ENCODE peak calls at places on chromosomes 12 and 14, in eight cellular contexts. S is HFF-Myc, Z is glutamatergic neuron, E is pancreas, O is colonic mucosa, G is uterus, A is cardiac fibroblast, L is fibroblast of mammary gland. K is an unnamed sample.

GRCh38 chr12:43291516-43291915 is 260.5 kb downstream of the ADAMTS20 start:
- DNase-seq in O (no peak), L (peak; percentile 80), A (peak; percentile 88), Z (no peak), G (no peak), E (no peak), S (no peak), K (no peak)

GRCh38 chr12:87847147-87847546 is 182.1 kb downstream of the C12orf50 start:
- DNase-seq in Z (peak; percentile 15), S (no peak), E (no peak), G (no peak), A (no peak), O (no peak), L (no peak), K (no peak)

GRCh38 chr14:104970231-104971068 is 7.7 kb downstream of the AHNAK2 start:
- DNase-seq in S (peak; percentile 59), L (peak; percentile 96), Z (peak; percentile 62), A (peak; percentile 88), G (peak; percentile 94), O (peak; percentile 61), E (no peak), K (no peak)

GRCh38 chr12:12007001-12007712 is 63.6 kb upstream of the BCL2L14 start:
- DNase-seq in E (no peak), Z (no peak), S (no peak), G (no peak), O (no peak), A (peak; percentile 43), L (peak; percentile 73), K (no peak)

GRCh38 chr14:88233915-88234314 is 89.2 kb downstream of the KCNK10 start:
- DNase-seq in A (peak; percentile 14), O (peak; percentile 38), G (no peak), L (peak; percentile 9), E (no peak), S (peak; percentile 5), Z (no peak), K (no peak)

GRCh38 chr12:46711756-46712155 is 114.0 kb downstream of the SLC38A4 start:
- DNase-seq in O (no peak), Z (no peak), L (peak; percentile 62), G (no peak), S (no peak), A (peak; percentile 28), E (no peak), K (no peak)

GRCh38 chr14:104795781-104796681 is 483 bp upstream of the AKT1 start:
- DNase-seq in E (peak; percentile 63), Z (no peak), A (peak; percentile 33), G (no peak), S (no peak), O (peak; percentile 69), L (no peak), K (peak; percentile 58)

GRCh38 chr14:95426116-95426475 is 90.4 kb downstream of the SYNE3 start:
- DNase-seq in S (no peak), E (no peak), L (no peak), G (no peak), O (no peak), A (no peak), Z (no peak), K (no peak)

GRCh38 chr14:34231626-34232025 is 230.4 kb downstream of the SPTSSA start:
- DNase-seq in G (no peak), S (no peak), O (peak; percentile 60), A (peak; percentile 3), Z (no peak), E (no peak), L (no peak), K (no peak)

GRCh38 chr14:99260652-99261551 is 11.1 kb downstream of the BCL11B start:
- DNase-seq in L (no peak), O (no peak), Z (no peak), S (no peak), A (no peak), G (no peak), E (no peak), K (no peak)

GRCh38 chr12:121673013-121673441 is 3.6 kb upstream of the MORN3 start:
- DNase-seq in E (peak; percentile 83), A (no peak), L (no peak), Z (peak; percentile 39), O (peak; percentile 48), G (no peak), S (no peak), K (no peak)

GRCh38 chr12:2372178-2372577 is 319.4 kb downstream of the CACNA1C start:
- DNase-seq in A (no peak), S (no peak), E (no peak), Z (no peak), L (no peak), O (no peak), G (no peak), K (no peak)

GRCh38 chr12:93569656-93570551 is 2.6 kb upstream of the SOCS2 start:
- DNase-seq in S (no peak), O (peak; percentile 93), L (peak; percentile 87), E (peak; percentile 75), G (peak; percentile 92), Z (peak; percentile 94), A (peak; percentile 90), K (peak; percentile 60)

GRCh38 chr12:93570552-93571359 is 1.7 kb upstream of the SOCS2 start:
- DNase-seq in G (peak; percentile 96), O (peak; percentile 97), A (peak; percentile 95), Z (peak; percentile 91), L (peak; percentile 93), S (peak; percentile 60), E (peak; percentile 91), K (peak; percentile 64)

GRCh38 chr12:93572712-93573551 is 457 bp downstream of the SOCS2 start:
- DNase-seq in O (peak; percentile 53), E (no peak), G (no peak), A (peak; percentile 47), S (no peak), Z (peak; percentile 70), L (no peak), K (peak; percentile 43)

GRCh38 chr12:93571854-93572711 is at the start of gene SOCS2:
- DNase-seq in O (peak; percentile 63), Z (peak; percentile 72), A (peak; percentile 15), G (peak; percentile 65), S (no peak), E (no peak), L (no peak), K (peak; percentile 37)

DNA sequence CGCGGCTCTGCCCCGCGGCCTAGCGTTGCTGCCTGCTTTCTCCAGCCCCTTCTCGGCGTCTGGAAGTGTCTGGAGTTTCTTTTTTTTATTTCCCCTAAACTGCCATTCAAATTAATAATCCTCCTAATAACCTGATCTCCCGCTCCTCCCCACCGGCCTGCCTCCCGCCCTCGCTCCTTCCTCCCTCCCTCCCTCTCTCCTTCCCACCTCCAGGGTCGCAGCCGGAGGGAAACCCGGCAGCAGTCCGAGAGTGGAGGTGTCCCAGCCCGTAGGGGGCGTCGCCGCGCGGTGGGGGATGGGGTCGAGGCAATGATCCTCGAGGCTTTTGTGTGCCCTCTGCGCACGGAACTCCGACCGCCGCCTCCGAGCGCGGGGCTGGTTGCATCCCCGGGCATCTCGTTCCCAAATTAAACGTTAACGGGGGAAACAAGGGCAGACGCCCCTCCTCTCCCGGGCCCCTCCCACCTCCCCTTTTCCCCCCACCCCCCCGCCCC is 1.1 kb upstream of the SOCS2 start:
- DNase-seq in O (peak; percentile 87), A (peak; percentile 48), G (peak; percentile 87), L (peak; percentile 65), Z (peak; percentile 97), S (no peak), E (peak; percentile 60), K (peak; percentile 49)
- TF ChIP-seq CTCF in O (no peak), A (peak; percentile 2), G (peak; percentile 53), L (peak; percentile 3), Z (peak; percentile 46), S (peak; percentile 46), E (no peak), K (no peak)

GRCh38 chr12:68899251-68899771 is 33.7 kb downstream of the CPM start:
- DNase-seq in G (no peak), A (peak; percentile 92), Z (no peak), S (peak; percentile 45), O (peak; percentile 74), E (peak; percentile 74), L (peak; percentile 97), K (no peak)
- TF ChIP-seq CTCF in G (no peak), A (peak; percentile 71), Z (no peak), S (peak; percentile 55), O (peak; percentile 58), E (peak; percentile 21), L (peak; percentile 93), K (no peak)

DNA sequence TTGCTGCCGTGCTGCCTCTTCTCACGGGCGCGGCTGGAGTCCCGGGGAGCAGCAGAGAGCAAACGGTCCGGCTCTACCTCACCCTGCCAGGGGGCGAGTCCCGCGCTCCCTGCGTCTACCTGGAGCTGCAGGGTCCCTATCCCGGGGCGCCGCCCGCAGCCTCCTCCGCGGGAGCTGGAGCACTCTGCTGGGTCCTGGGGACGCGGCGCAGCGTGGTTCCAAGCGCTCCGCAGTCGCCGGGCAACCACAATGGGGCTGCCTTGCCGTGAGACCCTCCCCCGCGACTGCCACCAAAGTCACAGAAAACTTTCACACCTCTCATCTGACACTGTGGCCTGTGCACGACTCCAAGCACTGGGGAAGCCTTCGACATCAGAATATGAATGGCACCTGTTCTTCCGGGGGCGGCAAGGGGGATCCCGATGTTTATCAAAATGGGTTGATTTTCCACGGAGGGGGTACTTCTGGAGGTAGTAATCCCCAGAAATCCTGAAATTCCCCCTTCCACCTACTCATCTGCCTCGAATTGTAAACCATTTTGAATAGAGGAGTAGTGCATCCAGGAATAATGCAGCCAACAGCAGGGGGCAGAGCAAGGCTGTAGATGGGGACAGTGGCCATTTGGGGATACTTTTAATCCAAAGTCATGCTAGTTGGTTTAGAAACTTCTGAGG is at the start of gene C12orf42:
- DNase-seq in Z (peak; percentile 69), A (peak; percentile 25), O (peak; percentile 38), E (no peak), G (no peak), S (no peak), L (peak; percentile 41), K (peak; percentile 50)
- TF ChIP-seq CTCF in Z (peak; percentile 51), A (peak; percentile 43), O (no peak), E (no peak), G (no peak), S (peak; percentile 55), L (peak; percentile 59), K (no peak)

GRCh38 chr14:92362781-92363235 is 39.8 kb downstream of the SLC24A4 start:
- DNase-seq in E (no peak), Z (no peak), L (peak; percentile 59), O (peak; percentile 28), G (no peak), A (peak; percentile 21), S (no peak), K (no peak)
- TF ChIP-seq CTCF in E (no peak), Z (no peak), L (no peak), O (no peak), G (no peak), A (no peak), S (no peak), K (no peak)

DNA sequence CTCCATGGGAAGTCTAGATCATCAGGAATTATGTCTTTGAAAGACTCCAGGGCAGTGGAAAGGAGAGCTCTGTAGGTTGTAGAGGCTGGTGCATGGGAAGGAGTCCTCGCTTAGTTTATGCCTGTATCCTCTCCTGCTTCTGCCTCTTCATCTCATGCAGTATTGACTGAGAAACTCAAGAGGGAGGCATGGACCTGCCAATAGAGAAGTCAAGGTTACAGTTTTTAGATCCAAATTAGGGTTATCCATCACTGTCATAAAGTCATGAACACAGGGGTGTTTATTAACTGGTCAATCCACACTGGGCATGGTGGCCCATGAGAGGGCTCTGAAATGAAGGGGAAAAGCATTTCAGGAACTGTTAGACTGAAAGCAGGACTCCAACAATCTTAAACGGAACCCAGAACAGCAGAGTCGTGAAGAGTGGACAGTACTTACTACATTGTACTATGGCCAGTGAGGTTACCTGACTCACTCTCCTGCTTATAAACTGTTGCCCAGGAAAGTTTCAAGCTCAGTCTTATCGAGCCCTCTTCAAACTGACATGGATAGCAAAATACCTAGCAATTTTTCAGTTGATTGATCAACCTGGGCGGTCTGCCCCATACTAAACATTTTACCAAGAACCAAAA is 30.1 kb upstream of the DHRS7 start:
- DNase-seq in A (no peak), E (no peak), O (no peak), L (no peak), G (no peak), S (no peak), Z (no peak), K (no peak)
- TF ChIP-seq CTCF in A (no peak), E (no peak), O (no peak), L (no peak), G (no peak), S (no peak), Z (no peak), K (no peak)